ENCODE peak calls at places on chromosomes 12 and 14, in five cellular contexts. One of them, this sample, is unnamed.
A peak's percentile ranks its signal among the peaks of the same experiment; 100 is the strongest.

GRCh38 chr12:3803865-3804472 is 51.1 kb upstream of the CRACR2A start:
- DNase-seq in stimulated activated CD4-positive, alpha-beta T cell treated with anti-CD3 and anti-CD28 coated beads, Interleukin-2, amount 100 ng/mL, for 24 hours: peak; percentile 74
- DNase-seq in astrocyte of the hippocampus: peak; percentile 79
- DNase-seq in activated B cell treated with CpG ODN at 0.5 μM for 24 hours: peak; percentile 28
- DNase-seq in GF-D8: peak; percentile 37
- DNase-seq in this sample: peak; percentile 55

GRCh38 chr12:25755681-25756260 is 202.7 kb upstream of the LMNTD1 start:
- DNase-seq in stimulated activated CD4-positive, alpha-beta T cell treated with anti-CD3 and anti-CD28 coated beads, Interleukin-2, amount 100 ng/mL, for 24 hours: no peak
- DNase-seq in astrocyte of the hippocampus: no peak
- DNase-seq in activated B cell treated with CpG ODN at 0.5 μM for 24 hours: no peak
- DNase-seq in GF-D8: no peak
- DNase-seq in this sample: no peak

GRCh38 chr12:52093346-52093745 is 13.8 kb downstream of the SMIM41 start:
- DNase-seq in stimulated activated CD4-positive, alpha-beta T cell treated with anti-CD3 and anti-CD28 coated beads, Interleukin-2, amount 100 ng/mL, for 24 hours: no peak
- DNase-seq in astrocyte of the hippocampus: no peak
- DNase-seq in activated B cell treated with CpG ODN at 0.5 μM for 24 hours: no peak
- DNase-seq in GF-D8: no peak
- DNase-seq in this sample: no peak

GRCh38 chr14:99239661-99240092 is 32.3 kb downstream of the BCL11B start:
- DNase-seq in stimulated activated CD4-positive, alpha-beta T cell treated with anti-CD3 and anti-CD28 coated beads, Interleukin-2, amount 100 ng/mL, for 24 hours: no peak
- DNase-seq in astrocyte of the hippocampus: no peak
- DNase-seq in activated B cell treated with CpG ODN at 0.5 μM for 24 hours: no peak
- DNase-seq in GF-D8: no peak
- DNase-seq in this sample: no peak

GRCh38 chr14:63228221-63228620 is 24.0 kb downstream of the RHOJ start:
- DNase-seq in stimulated activated CD4-positive, alpha-beta T cell treated with anti-CD3 and anti-CD28 coated beads, Interleukin-2, amount 100 ng/mL, for 24 hours: no peak
- DNase-seq in astrocyte of the hippocampus: no peak
- DNase-seq in activated B cell treated with CpG ODN at 0.5 μM for 24 hours: no peak
- DNase-seq in GF-D8: no peak
- DNase-seq in this sample: no peak

GRCh38 chr14:69535230-69535848 is 39.3 kb downstream of the CCDC177 start:
- DNase-seq in stimulated activated CD4-positive, alpha-beta T cell treated with anti-CD3 and anti-CD28 coated beads, Interleukin-2, amount 100 ng/mL, for 24 hours: no peak
- DNase-seq in astrocyte of the hippocampus: peak; percentile 73
- DNase-seq in activated B cell treated with CpG ODN at 0.5 μM for 24 hours: no peak
- DNase-seq in GF-D8: no peak
- DNase-seq in this sample: no peak

GRCh38 chr14:105830171-105830570 is 303.8 kb downstream of the TMEM121 start:
- DNase-seq in stimulated activated CD4-positive, alpha-beta T cell treated with anti-CD3 and anti-CD28 coated beads, Interleukin-2, amount 100 ng/mL, for 24 hours: peak; percentile 17
- DNase-seq in astrocyte of the hippocampus: no peak
- DNase-seq in activated B cell treated with CpG ODN at 0.5 μM for 24 hours: no peak
- DNase-seq in GF-D8: no peak
- DNase-seq in this sample: no peak

GRCh38 chr14:20332386-20332945 is 613 bp downstream of the CCNB1IP1 start:
- DNase-seq in stimulated activated CD4-positive, alpha-beta T cell treated with anti-CD3 and anti-CD28 coated beads, Interleukin-2, amount 100 ng/mL, for 24 hours: no peak
- DNase-seq in astrocyte of the hippocampus: peak; percentile 32
- DNase-seq in activated B cell treated with CpG ODN at 0.5 μM for 24 hours: no peak
- DNase-seq in GF-D8: no peak
- DNase-seq in this sample: no peak

GRCh38 chr12:104718581-104718980 is 239.5 kb downstream of the SLC41A2 start:
- DNase-seq in stimulated activated CD4-positive, alpha-beta T cell treated with anti-CD3 and anti-CD28 coated beads, Interleukin-2, amount 100 ng/mL, for 24 hours: no peak
- DNase-seq in astrocyte of the hippocampus: peak; percentile 73
- DNase-seq in activated B cell treated with CpG ODN at 0.5 μM for 24 hours: no peak
- DNase-seq in GF-D8: no peak
- DNase-seq in this sample: no peak

GRCh38 chr12:132448453-132448800 is 41.5 kb upstream of the FBRSL1 start:
- DNase-seq in stimulated activated CD4-positive, alpha-beta T cell treated with anti-CD3 and anti-CD28 coated beads, Interleukin-2, amount 100 ng/mL, for 24 hours: no peak
- DNase-seq in astrocyte of the hippocampus: no peak
- DNase-seq in activated B cell treated with CpG ODN at 0.5 μM for 24 hours: no peak
- DNase-seq in GF-D8: no peak
- DNase-seq in this sample: no peak

GRCh38 chr12:120224304-120225199 is 23.6 kb upstream of the RPLP0 start:
- DNase-seq in stimulated activated CD4-positive, alpha-beta T cell treated with anti-CD3 and anti-CD28 coated beads, Interleukin-2, amount 100 ng/mL, for 24 hours: no peak
- DNase-seq in astrocyte of the hippocampus: peak; percentile 64
- DNase-seq in activated B cell treated with CpG ODN at 0.5 μM for 24 hours: no peak
- DNase-seq in GF-D8: no peak
- DNase-seq in this sample: no peak

GRCh38 chr12:29591140-29592020 is 93.9 kb upstream of the OVCH1 start:
- DNase-seq in stimulated activated CD4-positive, alpha-beta T cell treated with anti-CD3 and anti-CD28 coated beads, Interleukin-2, amount 100 ng/mL, for 24 hours: no peak
- DNase-seq in astrocyte of the hippocampus: peak; percentile 14
- DNase-seq in activated B cell treated with CpG ODN at 0.5 μM for 24 hours: no peak
- DNase-seq in GF-D8: no peak
- DNase-seq in this sample: no peak

GRCh38 chr14:33959692-33960151 is 8.8 kb upstream of the EGLN3 start:
- DNase-seq in stimulated activated CD4-positive, alpha-beta T cell treated with anti-CD3 and anti-CD28 coated beads, Interleukin-2, amount 100 ng/mL, for 24 hours: no peak
- DNase-seq in astrocyte of the hippocampus: no peak
- DNase-seq in activated B cell treated with CpG ODN at 0.5 μM for 24 hours: no peak
- DNase-seq in GF-D8: no peak
- DNase-seq in this sample: no peak

GRCh38 chr14:83713736-83714135 is 1816.2 kb upstream of the FLRT2 start:
- DNase-seq in stimulated activated CD4-positive, alpha-beta T cell treated with anti-CD3 and anti-CD28 coated beads, Interleukin-2, amount 100 ng/mL, for 24 hours: no peak
- DNase-seq in astrocyte of the hippocampus: no peak
- DNase-seq in activated B cell treated with CpG ODN at 0.5 μM for 24 hours: no peak
- DNase-seq in GF-D8: no peak
- DNase-seq in this sample: no peak

GRCh38 chr14:100391777-100392176 is 68.6 kb downstream of the SLC25A47 start:
- DNase-seq in stimulated activated CD4-positive, alpha-beta T cell treated with anti-CD3 and anti-CD28 coated beads, Interleukin-2, amount 100 ng/mL, for 24 hours: no peak
- DNase-seq in astrocyte of the hippocampus: no peak
- DNase-seq in activated B cell treated with CpG ODN at 0.5 μM for 24 hours: no peak
- DNase-seq in GF-D8: no peak
- DNase-seq in this sample: no peak

GRCh38 chr12:92928431-92928961 is 599 bp downstream of the EEA1 start:
- DNase-seq in stimulated activated CD4-positive, alpha-beta T cell treated with anti-CD3 and anti-CD28 coated beads, Interleukin-2, amount 100 ng/mL, for 24 hours: peak; percentile 62
- DNase-seq in astrocyte of the hippocampus: no peak
- DNase-seq in activated B cell treated with CpG ODN at 0.5 μM for 24 hours: peak; percentile 56
- DNase-seq in GF-D8: no peak
- DNase-seq in this sample: no peak

GRCh38 chr14:99169776-99170356 is 102.1 kb downstream of the BCL11B start:
- DNase-seq in stimulated activated CD4-positive, alpha-beta T cell treated with anti-CD3 and anti-CD28 coated beads, Interleukin-2, amount 100 ng/mL, for 24 hours: no peak
- DNase-seq in astrocyte of the hippocampus: no peak
- DNase-seq in activated B cell treated with CpG ODN at 0.5 μM for 24 hours: no peak
- DNase-seq in GF-D8: no peak
- DNase-seq in this sample: no peak

GRCh38 chr12:121917950-121918678 is at the start of gene CFAP251:
- DNase-seq in stimulated activated CD4-positive, alpha-beta T cell treated with anti-CD3 and anti-CD28 coated beads, Interleukin-2, amount 100 ng/mL, for 24 hours: peak; percentile 97
- DNase-seq in astrocyte of the hippocampus: peak; percentile 96
- DNase-seq in activated B cell treated with CpG ODN at 0.5 μM for 24 hours: peak; percentile 86
- DNase-seq in GF-D8: no peak
- DNase-seq in this sample: no peak

GRCh38 chr12:116332705-116333380 is 55.4 kb upstream of the MED13L start:
- DNase-seq in stimulated activated CD4-positive, alpha-beta T cell treated with anti-CD3 and anti-CD28 coated beads, Interleukin-2, amount 100 ng/mL, for 24 hours: no peak
- DNase-seq in astrocyte of the hippocampus: peak; percentile 11
- DNase-seq in activated B cell treated with CpG ODN at 0.5 μM for 24 hours: no peak
- DNase-seq in GF-D8: no peak
- DNase-seq in this sample: no peak

GRCh38 chr12:79886917-79887519 is 47.9 kb downstream of the PPP1R12A start:
- DNase-seq in stimulated activated CD4-positive, alpha-beta T cell treated with anti-CD3 and anti-CD28 coated beads, Interleukin-2, amount 100 ng/mL, for 24 hours: no peak
- DNase-seq in astrocyte of the hippocampus: peak; percentile 52
- DNase-seq in activated B cell treated with CpG ODN at 0.5 μM for 24 hours: no peak
- DNase-seq in GF-D8: peak; percentile 16
- DNase-seq in this sample: peak; percentile 61

GRCh38 chr14:64069634-64070359 is 217.0 kb downstream of the SYNE2 start:
- DNase-seq in stimulated activated CD4-positive, alpha-beta T cell treated with anti-CD3 and anti-CD28 coated beads, Interleukin-2, amount 100 ng/mL, for 24 hours: no peak
- DNase-seq in astrocyte of the hippocampus: no peak
- DNase-seq in activated B cell treated with CpG ODN at 0.5 μM for 24 hours: no peak
- DNase-seq in GF-D8: no peak
- DNase-seq in this sample: no peak

GRCh38 chr12:50985322-50985721 is 33.0 kb downstream of the HIGD1C start:
- DNase-seq in stimulated activated CD4-positive, alpha-beta T cell treated with anti-CD3 and anti-CD28 coated beads, Interleukin-2, amount 100 ng/mL, for 24 hours: no peak
- DNase-seq in astrocyte of the hippocampus: peak; percentile 66
- DNase-seq in activated B cell treated with CpG ODN at 0.5 μM for 24 hours: no peak
- DNase-seq in GF-D8: no peak
- DNase-seq in this sample: no peak

GRCh38 chr12:66514581-66514980 is 164.3 kb downstream of the GRIP1 start:
- DNase-seq in stimulated activated CD4-positive, alpha-beta T cell treated with anti-CD3 and anti-CD28 coated beads, Interleukin-2, amount 100 ng/mL, for 24 hours: no peak
- DNase-seq in astrocyte of the hippocampus: peak; percentile 52
- DNase-seq in activated B cell treated with CpG ODN at 0.5 μM for 24 hours: no peak
- DNase-seq in GF-D8: no peak
- DNase-seq in this sample: no peak

GRCh38 chr14:21070610-21071224 is 613 bp downstream of the ARHGEF40 start:
- DNase-seq in stimulated activated CD4-positive, alpha-beta T cell treated with anti-CD3 and anti-CD28 coated beads, Interleukin-2, amount 100 ng/mL, for 24 hours: peak; percentile 20
- DNase-seq in astrocyte of the hippocampus: no peak
- DNase-seq in activated B cell treated with CpG ODN at 0.5 μM for 24 hours: no peak
- DNase-seq in GF-D8: peak; percentile 49
- DNase-seq in this sample: peak; percentile 49

GRCh38 chr14:51006781-51007211 is 62.5 kb upstream of the PYGL start:
- DNase-seq in stimulated activated CD4-positive, alpha-beta T cell treated with anti-CD3 and anti-CD28 coated beads, Interleukin-2, amount 100 ng/mL, for 24 hours: no peak
- DNase-seq in astrocyte of the hippocampus: peak; percentile 91
- DNase-seq in activated B cell treated with CpG ODN at 0.5 μM for 24 hours: no peak
- DNase-seq in GF-D8: no peak
- DNase-seq in this sample: peak; percentile 85

GRCh38 chr12:113359939-113360748 is 1.8 kb downstream of the PLBD2 start:
- DNase-seq in stimulated activated CD4-positive, alpha-beta T cell treated with anti-CD3 and anti-CD28 coated beads, Interleukin-2, amount 100 ng/mL, for 24 hours: no peak
- DNase-seq in astrocyte of the hippocampus: peak; percentile 38
- DNase-seq in activated B cell treated with CpG ODN at 0.5 μM for 24 hours: no peak
- DNase-seq in GF-D8: no peak
- DNase-seq in this sample: no peak

GRCh38 chr14:100117647-100118376 is 41.6 kb downstream of the DEGS2 start:
- DNase-seq in stimulated activated CD4-positive, alpha-beta T cell treated with anti-CD3 and anti-CD28 coated beads, Interleukin-2, amount 100 ng/mL, for 24 hours: no peak
- DNase-seq in astrocyte of the hippocampus: no peak
- DNase-seq in activated B cell treated with CpG ODN at 0.5 μM for 24 hours: no peak
- DNase-seq in GF-D8: no peak
- DNase-seq in this sample: no peak

GRCh38 chr12:108804361-108804949 is 52.9 kb downstream of the SSH1 start:
- DNase-seq in stimulated activated CD4-positive, alpha-beta T cell treated with anti-CD3 and anti-CD28 coated beads, Interleukin-2, amount 100 ng/mL, for 24 hours: no peak
- DNase-seq in astrocyte of the hippocampus: peak; percentile 91
- DNase-seq in activated B cell treated with CpG ODN at 0.5 μM for 24 hours: no peak
- DNase-seq in GF-D8: no peak
- DNase-seq in this sample: no peak

GRCh38 chr14:104335611-104336010 is 197.2 kb downstream of the KIF26A start:
- DNase-seq in stimulated activated CD4-positive, alpha-beta T cell treated with anti-CD3 and anti-CD28 coated beads, Interleukin-2, amount 100 ng/mL, for 24 hours: no peak
- DNase-seq in astrocyte of the hippocampus: no peak
- DNase-seq in activated B cell treated with CpG ODN at 0.5 μM for 24 hours: no peak
- DNase-seq in GF-D8: no peak
- DNase-seq in this sample: no peak

GRCh38 chr12:80924437-80924836 is 13.3 kb downstream of the LIN7A start:
- DNase-seq in stimulated activated CD4-positive, alpha-beta T cell treated with anti-CD3 and anti-CD28 coated beads, Interleukin-2, amount 100 ng/mL, for 24 hours: no peak
- DNase-seq in astrocyte of the hippocampus: no peak
- DNase-seq in activated B cell treated with CpG ODN at 0.5 μM for 24 hours: no peak
- DNase-seq in GF-D8: no peak
- DNase-seq in this sample: no peak

GRCh38 chr14:82009076-82009475 is 475.4 kb upstream of the SEL1L start:
- DNase-seq in stimulated activated CD4-positive, alpha-beta T cell treated with anti-CD3 and anti-CD28 coated beads, Interleukin-2, amount 100 ng/mL, for 24 hours: no peak
- DNase-seq in astrocyte of the hippocampus: no peak
- DNase-seq in activated B cell treated with CpG ODN at 0.5 μM for 24 hours: no peak
- DNase-seq in GF-D8: no peak
- DNase-seq in this sample: no peak

GRCh38 chr12:116547955-116548471 is 11.2 kb upstream of the MAP1LC3B2 start:
- DNase-seq in stimulated activated CD4-positive, alpha-beta T cell treated with anti-CD3 and anti-CD28 coated beads, Interleukin-2, amount 100 ng/mL, for 24 hours: no peak
- DNase-seq in astrocyte of the hippocampus: peak; percentile 28
- DNase-seq in activated B cell treated with CpG ODN at 0.5 μM for 24 hours: peak; percentile 30
- DNase-seq in GF-D8: peak; percentile 69
- DNase-seq in this sample: peak; percentile 94

GRCh38 chr12:68565391-68565903 is 45.3 kb upstream of the RAP1B start:
- DNase-seq in stimulated activated CD4-positive, alpha-beta T cell treated with anti-CD3 and anti-CD28 coated beads, Interleukin-2, amount 100 ng/mL, for 24 hours: no peak
- DNase-seq in astrocyte of the hippocampus: peak; percentile 72
- DNase-seq in activated B cell treated with CpG ODN at 0.5 μM for 24 hours: no peak
- DNase-seq in GF-D8: no peak
- DNase-seq in this sample: no peak

GRCh38 chr14:101917413-101918124 is 46.8 kb upstream of the DYNC1H1 start:
- DNase-seq in stimulated activated CD4-positive, alpha-beta T cell treated with anti-CD3 and anti-CD28 coated beads, Interleukin-2, amount 100 ng/mL, for 24 hours: no peak
- DNase-seq in astrocyte of the hippocampus: no peak
- DNase-seq in activated B cell treated with CpG ODN at 0.5 μM for 24 hours: no peak
- DNase-seq in GF-D8: no peak
- DNase-seq in this sample: no peak

GRCh38 chr14:54332490-54332889 is 64.3 kb upstream of the CDKN3 start:
- DNase-seq in stimulated activated CD4-positive, alpha-beta T cell treated with anti-CD3 and anti-CD28 coated beads, Interleukin-2, amount 100 ng/mL, for 24 hours: no peak
- DNase-seq in astrocyte of the hippocampus: no peak
- DNase-seq in activated B cell treated with CpG ODN at 0.5 μM for 24 hours: no peak
- DNase-seq in GF-D8: no peak
- DNase-seq in this sample: no peak

GRCh38 chr14:62322216-62322615 is 560.0 kb downstream of the SNAPC1 start:
- DNase-seq in stimulated activated CD4-positive, alpha-beta T cell treated with anti-CD3 and anti-CD28 coated beads, Interleukin-2, amount 100 ng/mL, for 24 hours: no peak
- DNase-seq in astrocyte of the hippocampus: peak; percentile 61
- DNase-seq in activated B cell treated with CpG ODN at 0.5 μM for 24 hours: no peak
- DNase-seq in GF-D8: no peak
- DNase-seq in this sample: no peak

GRCh38 chr12:65720739-65721138 is 103.5 kb upstream of the HMGA2 start:
- DNase-seq in stimulated activated CD4-positive, alpha-beta T cell treated with anti-CD3 and anti-CD28 coated beads, Interleukin-2, amount 100 ng/mL, for 24 hours: no peak
- DNase-seq in astrocyte of the hippocampus: peak; percentile 63
- DNase-seq in activated B cell treated with CpG ODN at 0.5 μM for 24 hours: no peak
- DNase-seq in GF-D8: no peak
- DNase-seq in this sample: no peak

GRCh38 chr14:70698288-70698687 is 56.6 kb downstream of the TTC9 start:
- DNase-seq in stimulated activated CD4-positive, alpha-beta T cell treated with anti-CD3 and anti-CD28 coated beads, Interleukin-2, amount 100 ng/mL, for 24 hours: no peak
- DNase-seq in astrocyte of the hippocampus: peak; percentile 71
- DNase-seq in activated B cell treated with CpG ODN at 0.5 μM for 24 hours: no peak
- DNase-seq in GF-D8: no peak
- DNase-seq in this sample: peak; percentile 63

GRCh38 chr12:17304503-17305347 is 698.8 kb upstream of the LMO3 start:
- DNase-seq in stimulated activated CD4-positive, alpha-beta T cell treated with anti-CD3 and anti-CD28 coated beads, Interleukin-2, amount 100 ng/mL, for 24 hours: no peak
- DNase-seq in astrocyte of the hippocampus: peak; percentile 17
- DNase-seq in activated B cell treated with CpG ODN at 0.5 μM for 24 hours: no peak
- DNase-seq in GF-D8: no peak
- DNase-seq in this sample: no peak

GRCh38 chr12:49838973-49839633 is 3.8 kb downstream of the BCDIN3D start:
- DNase-seq in stimulated activated CD4-positive, alpha-beta T cell treated with anti-CD3 and anti-CD28 coated beads, Interleukin-2, amount 100 ng/mL, for 24 hours: no peak
- DNase-seq in astrocyte of the hippocampus: peak; percentile 52
- DNase-seq in activated B cell treated with CpG ODN at 0.5 μM for 24 hours: no peak
- DNase-seq in GF-D8: peak; percentile 4
- DNase-seq in this sample: peak; percentile 65